ENCODE peak calls at places on chromosomes 11 and 22, in six cellular contexts. T is GM12864, U is AG09309, D is cerebellum, Q is T-cell, P is kidney tubule cell. B is an unnamed sample.
A peak's percentile ranks its signal among the peaks of the same experiment; 100 is the strongest.

GRCh38 chr11:120200677-120201076 is 10.2 kb upstream of the OAF start:
- DNase-seq in T (no peak), U (no peak), D (no peak), Q (no peak), P (no peak), B (no peak)

GRCh38 chr22:29267858-29268510 is at the start of the genes EWSR1 and RHBDD3:
- DNase-seq in T (peak; percentile 90), U (peak; percentile 93), D (peak; percentile 93), Q (peak; percentile 90), P (peak; percentile 97), B (peak; percentile 84)

GRCh38 chr11:117414724-117415123 is 87.1 kb downstream of the CEP164 start:
- DNase-seq in T (no peak), U (no peak), D (no peak), Q (no peak), P (no peak), B (no peak)

GRCh38 chr11:87081358-87081757 is 43.6 kb downstream of the TMEM135 start:
- DNase-seq in T (no peak), U (no peak), D (no peak), Q (no peak), P (no peak), B (no peak)

GRCh38 chr11:126764221-126764620 is 236.3 kb downstream of the KIRREL3 start:
- DNase-seq in T (no peak), U (no peak), D (no peak), Q (no peak), P (peak; percentile 23), B (no peak)

GRCh38 chr11:73315288-73316020 is 7.4 kb downstream of the ARHGEF17 start:
- DNase-seq in T (no peak), U (no peak), D (no peak), Q (no peak), P (no peak), B (no peak)

GRCh38 chr11:2947744-2948143 is 18.5 kb upstream of the PHLDA2 start:
- DNase-seq in T (no peak), U (no peak), D (no peak), Q (no peak), P (no peak), B (no peak)

GRCh38 chr11:68497761-68498160 is 37.2 kb downstream of the PPP6R3 start:
- DNase-seq in T (no peak), U (no peak), D (no peak), Q (no peak), P (no peak), B (no peak)

GRCh38 chr22:19722175-19722914 is 994 bp upstream of the GP1BB start:
- DNase-seq in T (no peak), U (no peak), D (no peak), Q (no peak), P (no peak), B (no peak)

GRCh38 chr22:30344447-30345200 is 12.1 kb downstream of the SF3A1 start:
- DNase-seq in T (no peak), U (no peak), D (no peak), Q (no peak), P (no peak), B (no peak)

GRCh38 chr11:113446112-113446511 is 29.1 kb downstream of the DRD2 start:
- DNase-seq in T (no peak), U (no peak), D (no peak), Q (no peak), P (no peak), B (no peak)

GRCh38 chr11:66489636-66490035 is 9.4 kb downstream of the DPP3 start:
- DNase-seq in T (no peak), U (no peak), D (no peak), Q (no peak), P (no peak), B (no peak)

GRCh38 chr22:46079093-46079860 is 71.0 kb upstream of the PPARA start:
- DNase-seq in T (no peak), U (no peak), D (no peak), Q (no peak), P (no peak), B (no peak)

GRCh38 chr22:30270841-30271240 is 4.2 kb upstream of the OSM start:
- DNase-seq in T (no peak), U (no peak), D (no peak), Q (peak; percentile 23), P (peak; percentile 72), B (no peak)

GRCh38 chr11:126216526-126217305 is 5.1 kb downstream of the FAM118B start:
- DNase-seq in T (no peak), U (no peak), D (no peak), Q (no peak), P (no peak), B (no peak)

GRCh38 chr11:46127150-46127638 is 5.9 kb upstream of the PHF21A start:
- DNase-seq in T (peak; percentile 35), U (peak; percentile 16), D (no peak), Q (peak; percentile 58), P (peak; percentile 30), B (peak; percentile 81)

GRCh38 chr11:2708151-2708581 is 8.4 kb upstream of the KCNQ1OT1 start:
- DNase-seq in T (no peak), U (no peak), D (peak; percentile 20), Q (no peak), P (no peak), B (no peak)

GRCh38 chr11:115612331-115612730 is 108.1 kb upstream of the CADM1 start:
- DNase-seq in T (no peak), U (peak; percentile 31), D (no peak), Q (no peak), P (peak; percentile 27), B (no peak)

GRCh38 chr11:127890026-127890611 is 697.2 kb downstream of the ETS1 start:
- DNase-seq in T (no peak), U (no peak), D (no peak), Q (no peak), P (no peak), B (peak; percentile 46)

GRCh38 chr22:18088825-18089568 is 11.2 kb downstream of the PEX26 start:
- DNase-seq in T (peak; percentile 82), U (no peak), D (peak; percentile 44), Q (no peak), P (peak; percentile 79), B (no peak)

B was measured in PC-9.